ENCODE peak calls at places on chromosome 21, in seven cellular contexts. S is colonic mucosa; Z is GM23248; J is body of pancreas; O is CD8-positive, alpha-beta T cell; W is HCT116; H is hepatocyte. B is an unnamed sample.

GRCh38 chr21:45618287-45618686 is 25.2 kb upstream of the PCBP3 start:
- DNase-seq in S (no peak), Z (peak; percentile 67), J (no peak), O (no peak), W (no peak), H (peak; percentile 46), B (no peak)

GRCh38 chr21:44477131-44477530 is 21.8 kb downstream of the LRRC3 start:
- DNase-seq in S (no peak), Z (no peak), J (no peak), O (no peak), W (no peak), H (no peak), B (no peak)

GRCh38 chr21:26007911-26008579 is 162.5 kb downstream of the APP start:
- DNase-seq in S (no peak), Z (peak; percentile 62), J (no peak), O (no peak), W (no peak), H (no peak), B (no peak)

GRCh38 chr21:22223385-22223784 is 1225.2 kb downstream of the NCAM2 start:
- DNase-seq in S (no peak), Z (no peak), J (no peak), O (no peak), W (no peak), H (no peak), B (no peak)

GRCh38 chr21:30102881-30103280 is 63.7 kb downstream of the CLDN17 start:
- DNase-seq in S (no peak), Z (no peak), J (no peak), O (no peak), W (no peak), H (no peak), B (no peak)

GRCh38 chr21:39103689-39104088 is 79.6 kb downstream of the PSMG1 start:
- DNase-seq in S (no peak), Z (peak; percentile 46), J (no peak), O (no peak), W (no peak), H (no peak), B (no peak)

GRCh38 chr21:44456915-44457736 is 1.8 kb downstream of the LRRC3 start:
- DNase-seq in S (no peak), Z (no peak), J (no peak), O (no peak), W (no peak), H (no peak), B (no peak)

GRCh38 chr21:29084372-29084771 is 10.9 kb upstream of the CCT8 start:
- DNase-seq in S (no peak), Z (no peak), J (no peak), O (no peak), W (no peak), H (no peak), B (no peak)

GRCh38 chr21:34640858-34641257 is 25.9 kb upstream of the RCAN1 start:
- DNase-seq in S (no peak), Z (peak; percentile 92), J (no peak), O (no peak), W (no peak), H (no peak), B (peak; percentile 39)

GRCh38 chr21:46128983-46129571 is 26.3 kb downstream of the FTCD start:
- DNase-seq in S (no peak), Z (no peak), J (no peak), O (no peak), W (no peak), H (no peak), B (no peak)

GRCh38 chr21:38244885-38245869 is 11.6 kb upstream of the KCNJ15 start:
- DNase-seq in S (no peak), Z (peak; percentile 98), J (no peak), O (peak; percentile 54), W (no peak), H (no peak), B (peak; percentile 98)

GRCh38 chr21:27796106-27796505 is 829.2 kb upstream of the ADAMTS5 start:
- DNase-seq in S (no peak), Z (peak; percentile 22), J (no peak), O (no peak), W (no peak), H (no peak), B (no peak)

GRCh38 chr21:45336870-45337269 is 49.2 kb upstream of the POFUT2 start:
- DNase-seq in S (no peak), Z (no peak), J (peak; percentile 21), O (no peak), W (no peak), H (no peak), B (no peak)

GRCh38 chr21:38027901-38028300 is 111.6 kb upstream of the KCNJ6 start:
- DNase-seq in S (no peak), Z (peak; percentile 75), J (no peak), O (no peak), W (no peak), H (no peak), B (peak; percentile 19)

GRCh38 chr21:8993943-8994639 is 1527.3 kb upstream of the TPTE start:
- DNase-seq in S (no peak), Z (no peak), J (no peak), O (no peak), W (no peak), H (no peak), B (no peak)

GRCh38 chr21:24224411-24224810 is 1382.9 kb downstream of the MRPL39 start:
- DNase-seq in S (no peak), Z (no peak), J (no peak), O (no peak), W (no peak), H (no peak), B (no peak)

GRCh38 chr21:15063821-15064575 is 802 bp downstream of the NRIP1 start:
- DNase-seq in S (peak; percentile 42), Z (peak; percentile 76), J (peak; percentile 54), O (no peak), W (no peak), H (peak; percentile 64), B (no peak)

GRCh38 chr21:45366931-45367401 is 38.0 kb upstream of the COL18A1 start:
- DNase-seq in S (peak; percentile 43), Z (peak; percentile 86), J (peak; percentile 65), O (no peak), W (no peak), H (peak; percentile 69), B (no peak)

GRCh38 chr21:36713746-36714145 is 14.8 kb downstream of the SIM2 start:
- DNase-seq in S (no peak), Z (no peak), J (no peak), O (no peak), W (no peak), H (no peak), B (no peak)
- H3K27me3 ChIP-seq in S (peaks cover 45% of the 10 kb centered on the region), Z (peaks cover 86% of the 10 kb centered on the region), J (peaks cover 19% of the 10 kb centered on the region), O (peaks cover 17% of the 10 kb centered on the region), W (no peaks in the 10 kb centered on the region), H (peaks cover 86% of the 10 kb centered on the region), B (peaks cover 27% of the 10 kb centered on the region)

GRCh38 chr21:41768371-41769042 is 1.7 kb upstream of the RIPK4 start:
- DNase-seq in S (peak; percentile 91), Z (peak; percentile 88), J (peak; percentile 88), O (peak; percentile 18), W (peak; percentile 32), H (peak; percentile 93), B (peak; percentile 64)
- H3K27me3 ChIP-seq in S (peaks cover 24% of the 10 kb centered on the region), Z (peaks cover 10% of the 10 kb centered on the region), J (no peaks in the 10 kb centered on the region), O (peaks cover 5% of the 10 kb centered on the region), W (peaks cover 37% of the 10 kb centered on the region), H (peaks cover 11% of the 10 kb centered on the region), B (no peaks in the 10 kb centered on the region)

DNA sequence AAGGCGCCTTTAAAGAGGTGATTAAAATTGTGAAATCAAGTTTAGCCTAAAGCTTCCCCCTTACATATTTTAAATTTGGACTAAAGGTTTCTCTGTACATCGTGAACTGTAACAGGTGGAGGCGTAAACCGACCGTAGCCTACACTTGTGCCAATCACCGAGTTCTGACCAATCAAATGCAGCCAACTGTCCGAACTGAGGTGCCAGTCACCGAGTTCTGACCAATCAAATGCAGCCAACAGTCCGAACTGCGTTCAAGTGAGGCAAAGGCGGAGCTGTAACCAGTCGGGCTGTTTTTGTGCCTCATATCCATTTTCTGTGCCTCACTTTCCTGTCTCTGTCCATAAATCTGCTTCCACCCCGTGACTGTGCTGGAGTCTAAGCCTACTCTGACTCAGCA is 7.4 kb downstream of the TFF1 start:
- DNase-seq in S (no peak), Z (no peak), J (no peak), O (no peak), W (no peak), H (no peak), B (no peak)
- H3K27me3 ChIP-seq in S (no peaks in the 10 kb centered on the region), Z (peaks cover 2% of the 10 kb centered on the region), J (no peaks in the 10 kb centered on the region), O (no peaks in the 10 kb centered on the region), W (no peaks in the 10 kb centered on the region), H (no peaks in the 10 kb centered on the region), B (peaks cover 16% of the 10 kb centered on the region)

DNA sequence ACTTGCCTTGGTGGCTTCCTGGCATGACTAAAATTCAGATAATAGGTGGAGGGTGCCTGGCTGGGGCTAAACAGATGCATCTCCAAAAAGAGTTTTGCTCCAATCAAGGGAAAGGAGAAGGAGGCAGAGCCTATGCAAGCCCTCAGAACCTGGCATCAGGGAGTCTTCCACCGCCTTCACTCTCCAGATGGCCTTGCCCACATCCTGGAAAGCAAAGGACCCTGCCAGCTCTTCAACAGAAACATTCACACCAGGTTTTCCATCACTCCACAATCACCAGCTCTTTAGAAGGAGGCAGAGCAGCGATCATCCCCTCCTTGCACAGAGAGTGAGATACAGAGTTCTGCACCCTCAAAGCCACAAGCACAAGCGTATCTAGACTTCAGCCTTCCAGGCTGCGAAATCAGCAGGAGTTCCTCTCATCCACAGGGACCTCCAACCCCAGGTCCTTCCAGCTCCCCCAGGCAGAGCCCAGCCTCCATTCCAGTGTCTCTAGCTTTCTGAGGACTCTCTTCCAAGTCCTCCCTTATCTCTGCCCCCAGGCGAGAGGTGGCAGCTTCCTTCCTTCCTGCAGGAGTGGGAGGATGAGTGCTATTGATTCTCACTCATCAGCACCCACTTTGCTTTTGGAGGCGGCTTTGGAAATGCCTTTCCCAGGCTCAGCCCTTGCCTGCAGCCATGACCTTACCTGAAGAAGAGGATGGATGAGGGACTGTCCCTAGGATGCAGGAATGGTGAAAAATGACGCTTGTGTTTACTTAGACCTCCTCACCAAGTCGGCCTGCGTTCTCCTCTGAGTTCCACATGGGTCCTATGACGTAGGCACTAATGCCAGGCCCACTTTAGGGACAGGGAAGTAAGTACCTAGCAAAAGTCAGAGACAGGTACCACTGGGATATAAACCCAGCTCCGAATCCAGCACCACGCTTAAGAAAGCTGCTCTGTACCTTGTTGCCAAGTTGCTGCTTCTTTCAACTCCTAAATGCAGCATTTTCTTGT is 75.3 kb downstream of the RIPK4 start:
- DNase-seq in S (no peak), Z (no peak), J (no peak), O (no peak), W (no peak), H (peak; percentile 2), B (no peak)
- H3K27me3 ChIP-seq in S (no peaks in the 10 kb centered on the region), Z (peaks cover 25% of the 10 kb centered on the region), J (no peaks in the 10 kb centered on the region), O (no peaks in the 10 kb centered on the region), W (peaks cover 25% of the 10 kb centered on the region), H (no peaks in the 10 kb centered on the region), B (peaks cover 5% of the 10 kb centered on the region)

GRCh38 chr21:33057385-33057940 is 12.5 kb upstream of the OLIG1 start:
- DNase-seq in S (no peak), Z (no peak), J (no peak), O (no peak), W (no peak), H (no peak), B (no peak)

GRCh38 chr21:33061233-33061632 is 8.7 kb upstream of the OLIG1 start:
- DNase-seq in S (no peak), Z (no peak), J (no peak), O (no peak), W (no peak), H (no peak), B (no peak)

GRCh38 chr21:33053986-33054385 is 16.0 kb upstream of the OLIG1 start:
- DNase-seq in S (no peak), Z (no peak), J (no peak), O (no peak), W (no peak), H (no peak), B (no peak)

GRCh38 chr21:33059319-33059894 is 10.5 kb upstream of the OLIG1 start:
- DNase-seq in S (no peak), Z (no peak), J (no peak), O (no peak), W (no peak), H (peak; percentile 28), B (no peak)

GRCh38 chr21:33058468-33059318 is 11.2 kb upstream of the OLIG1 start:
- DNase-seq in S (no peak), Z (no peak), J (peak; percentile 49), O (no peak), W (no peak), H (no peak), B (no peak)
- H3K27me3 ChIP-seq in S (no peaks in the 10 kb centered on the region), Z (peaks cover 47% of the 10 kb centered on the region), J (no peaks in the 10 kb centered on the region), O (no peaks in the 10 kb centered on the region), W (peaks cover 28% of the 10 kb centered on the region), H (peaks cover 36% of the 10 kb centered on the region), B (peaks cover 23% of the 10 kb centered on the region)

B was measured in kidney epithelial cell.